ENCODE peak calls at places on chromosomes 16 and 17, in seven cellular contexts. D is cardiac fibroblast, L is GM20000, A is upper lobe of right lung, U is NB4, J is H9, W is epithelial cell of esophagus. Q is an unnamed sample.

GRCh38 chr16:70738083-70738977 is 52.5 kb upstream of the MTSS2 start:
- DNase-seq in D (peak; percentile 83), L (no peak), A (peak; percentile 85), U (peak; percentile 88), J (peak; percentile 76), W (peak; percentile 75), Q (peak; percentile 63)

GRCh38 chr17:10224592-10225195 is 26.3 kb upstream of the GAS7 start:
- DNase-seq in D (no peak), L (no peak), A (no peak), U (peak; percentile 68), J (no peak), W (no peak), Q (no peak)

GRCh38 chr17:35189291-35189690 is 4.9 kb downstream of the SLC35G3 start:
- DNase-seq in D (peak; percentile 32), L (no peak), A (no peak), U (peak; percentile 75), J (no peak), W (peak; percentile 75), Q (peak; percentile 58)

GRCh38 chr17:30576326-30576861 is 99.2 kb downstream of the GOSR1 start:
- DNase-seq in D (no peak), L (no peak), A (peak; percentile 46), U (no peak), J (peak; percentile 31), W (no peak), Q (no peak)

GRCh38 chr17:80836658-80836965 is 155.0 kb upstream of the CHMP6 start:
- DNase-seq in D (no peak), L (no peak), A (no peak), U (no peak), J (no peak), W (no peak), Q (no peak)

GRCh38 chr17:38434178-38434665 is 6.0 kb downstream of the ARHGAP23 start:
- DNase-seq in D (no peak), L (no peak), A (no peak), U (no peak), J (no peak), W (no peak), Q (no peak)

GRCh38 chr16:19138601-19139000 is 24.8 kb downstream of the ITPRIPL2 start:
- DNase-seq in D (peak; percentile 69), L (no peak), A (no peak), U (no peak), J (no peak), W (peak; percentile 99), Q (peak; percentile 99)

GRCh38 chr17:38667099-38667786 is 7.5 kb downstream of the EPOP start:
- DNase-seq in D (peak; percentile 82), L (peak; percentile 82), A (peak; percentile 68), U (peak; percentile 81), J (peak; percentile 89), W (peak; percentile 71), Q (peak; percentile 77)

GRCh38 chr17:80035687-80035936 is at the start of gene TBC1D16:
- DNase-seq in D (no peak), L (peak; percentile 95), A (no peak), U (no peak), J (no peak), W (no peak), Q (no peak)

GRCh38 chr17:79054200-79054599 is 20.4 kb upstream of the ENGASE start:
- DNase-seq in D (no peak), L (no peak), A (no peak), U (no peak), J (no peak), W (no peak), Q (no peak)

GRCh38 chr16:79468236-79468635 is 132.3 kb downstream of the MAF start:
- DNase-seq in D (no peak), L (no peak), A (no peak), U (no peak), J (no peak), W (no peak), Q (no peak)

GRCh38 chr16:96935-97381 is 18.9 kb downstream of the MPG start:
- DNase-seq in D (peak; percentile 89), L (peak; percentile 94), A (peak; percentile 94), U (peak; percentile 83), J (peak; percentile 95), W (peak; percentile 88), Q (peak; percentile 90)

GRCh38 chr17:77428901-77429734 is 288.3 kb downstream of the SEC14L1 start:
- DNase-seq in D (no peak), L (no peak), A (peak; percentile 59), U (peak; percentile 47), J (no peak), W (no peak), Q (no peak)
- TF ChIP-seq CTCF in D (no peak), L (no peak), A (no peak), U (no peak), J (no peak), W (no peak), Q (no peak)

GRCh38 chr16:30958164-30959083 is 870 bp downstream of the SETD1A start:
- DNase-seq in D (peak; percentile 61), L (peak; percentile 89), A (peak; percentile 83), U (peak; percentile 70), J (peak; percentile 68), W (peak; percentile 46), Q (peak; percentile 47)

GRCh38 chr16:30953511-30954124 is 3.9 kb upstream of the SETD1A start:
- DNase-seq in D (peak; percentile 82), L (no peak), A (peak; percentile 71), U (peak; percentile 86), J (peak; percentile 93), W (peak; percentile 78), Q (peak; percentile 66)

GRCh38 chr16:30954993-30955392 is 2.6 kb upstream of the SETD1A start:
- DNase-seq in D (no peak), L (no peak), A (no peak), U (no peak), J (no peak), W (no peak), Q (no peak)

GRCh38 chr16:30957456-30958163 is at the start of gene SETD1A:
- DNase-seq in D (peak; percentile 98), L (peak; percentile 98), A (peak; percentile 98), U (peak; percentile 98), J (peak; percentile 95), W (peak; percentile 97), Q (peak; percentile 93)

DNA sequence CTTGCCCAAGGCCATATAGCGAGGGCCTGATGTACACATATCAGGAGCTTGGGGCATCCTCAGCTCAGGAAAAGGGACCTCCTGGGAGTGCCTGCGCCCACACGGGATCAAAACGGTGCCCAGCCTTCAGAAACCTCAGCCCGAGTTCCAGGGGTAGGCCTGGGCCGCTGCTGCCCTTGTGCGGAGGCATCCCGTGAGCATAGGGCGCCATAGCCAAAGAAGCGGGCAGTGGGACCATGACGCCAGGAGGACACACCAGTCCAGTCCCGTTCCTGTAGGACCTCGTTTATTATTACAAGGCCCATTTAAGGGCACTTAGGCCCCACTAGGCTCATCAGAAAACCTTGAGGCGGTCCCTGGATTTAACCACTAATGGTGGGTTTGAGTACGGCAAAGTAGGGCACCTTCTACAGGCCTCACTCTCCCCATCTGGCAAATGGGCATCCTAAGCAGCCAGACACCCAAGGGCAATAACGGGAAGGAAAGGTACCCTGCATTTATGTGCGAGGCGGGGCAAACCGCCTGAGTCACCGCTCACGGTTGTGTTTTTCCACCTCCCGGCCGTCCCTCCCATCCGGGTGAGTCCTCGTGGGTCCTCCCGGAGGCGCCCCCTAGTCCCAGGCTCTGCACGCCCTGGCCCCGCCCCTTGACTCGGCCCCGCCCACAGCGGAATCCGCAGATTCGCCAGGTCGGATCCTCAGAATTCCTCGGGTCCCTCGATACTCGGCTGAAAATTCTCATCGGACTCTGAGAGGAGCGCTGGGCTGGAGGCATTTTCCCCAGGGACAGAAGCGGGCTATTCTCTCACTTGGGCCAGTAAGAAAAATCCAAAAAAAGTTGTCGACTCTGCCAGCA is 726 bp upstream of the SETD1A start:
- DNase-seq in D (peak; percentile 91), L (peak; percentile 91), A (peak; percentile 91), U (peak; percentile 94), J (peak; percentile 83), W (peak; percentile 92), Q (peak; percentile 84)
- TF ChIP-seq CTCF in D (peak; percentile 5), L (no peak), A (peak; percentile 15), U (peak; percentile 28), J (peak; percentile 40), W (peak; percentile 18), Q (peak; percentile 12)

DNA sequence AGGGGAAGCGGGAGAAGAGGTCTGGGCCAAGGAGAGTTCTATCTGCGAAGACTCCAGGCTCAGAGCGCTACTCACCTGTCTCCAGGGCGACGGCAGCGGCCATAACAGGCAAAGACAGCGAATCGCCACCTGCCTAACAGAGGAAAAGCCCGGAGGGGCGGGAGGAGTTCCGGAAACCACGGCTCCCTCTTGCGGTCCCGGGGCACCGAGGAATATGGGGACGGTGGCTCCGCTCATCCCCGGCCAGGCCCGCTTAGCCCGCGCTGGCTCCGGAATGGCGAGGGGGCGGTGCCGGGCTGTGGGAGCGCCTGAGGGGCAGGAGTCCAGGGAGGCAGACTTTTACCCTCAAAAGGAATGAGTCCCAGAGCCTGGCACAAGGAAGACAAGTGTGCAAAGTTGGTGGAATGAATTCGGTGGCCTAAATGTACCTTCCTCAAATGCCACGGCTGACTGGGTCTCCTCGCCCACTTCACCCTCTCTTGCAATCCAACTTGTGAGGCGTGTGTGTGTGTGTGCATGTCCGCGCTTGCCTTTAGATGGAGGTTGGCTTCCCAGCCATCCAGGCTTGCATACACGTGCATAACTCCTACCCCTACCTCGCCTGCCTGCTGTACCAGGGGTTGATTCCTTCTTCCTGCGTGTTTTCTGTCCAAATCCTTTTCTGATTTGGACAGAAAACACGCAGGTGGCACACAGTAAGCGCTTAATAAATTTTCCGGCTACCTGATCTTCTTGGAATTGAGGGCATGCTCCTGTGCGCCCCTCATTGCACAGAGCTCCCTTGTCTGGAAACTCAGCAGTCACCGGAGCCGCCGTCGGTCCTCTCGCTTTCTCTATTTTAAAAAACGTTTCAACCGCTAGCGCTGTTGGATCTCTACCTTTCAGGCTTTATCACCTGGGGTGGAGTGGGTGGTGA is 3.5 kb downstream of the C17orf100 start:
- DNase-seq in D (no peak), L (no peak), A (peak; percentile 81), U (peak; percentile 26), J (peak; percentile 84), W (peak; percentile 92), Q (peak; percentile 51)
- TF ChIP-seq CTCF in D (no peak), L (no peak), A (no peak), U (no peak), J (no peak), W (peak; percentile 26), Q (no peak)

DNA sequence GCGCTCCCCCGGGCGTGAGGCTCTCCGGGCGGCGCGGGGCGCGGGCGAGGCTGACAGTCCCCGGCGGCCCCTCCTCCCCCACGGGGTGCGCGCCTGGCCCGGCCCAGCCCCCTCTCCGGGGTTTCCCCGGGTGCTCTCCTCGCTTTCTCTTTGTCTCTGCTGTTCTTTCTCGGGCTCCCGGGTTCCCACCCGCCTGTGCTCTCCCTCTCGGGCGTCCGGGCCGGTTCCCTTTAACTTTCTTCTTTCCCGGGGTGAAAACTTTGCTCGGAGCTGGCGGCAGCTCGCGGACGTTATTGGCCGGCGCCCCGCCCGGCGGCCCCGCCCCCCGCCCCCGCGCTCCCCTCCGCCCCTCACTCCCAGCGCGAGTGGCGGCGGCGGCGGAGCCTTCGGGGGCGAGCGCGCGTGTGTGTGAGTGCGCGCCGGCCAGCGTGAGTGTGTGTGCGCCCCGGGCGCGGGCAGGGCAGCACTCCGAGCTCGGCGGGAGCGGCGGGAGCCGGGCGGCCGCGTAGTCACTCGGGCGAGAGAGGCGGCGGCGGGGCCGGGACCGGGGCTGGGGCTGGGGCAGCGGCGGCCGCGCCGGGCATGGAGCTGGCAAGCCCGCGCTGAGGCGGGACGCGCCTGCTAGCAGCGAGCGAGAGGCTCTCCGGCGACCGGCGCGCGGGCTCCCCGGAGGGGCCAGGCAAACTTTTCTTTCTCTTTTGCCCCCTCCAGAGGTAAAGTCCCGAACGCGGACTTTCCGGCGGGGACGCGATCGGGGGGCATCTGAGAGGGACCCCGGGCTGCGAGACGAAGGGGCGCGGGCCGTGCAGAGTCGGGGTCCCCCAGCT is at the start of gene NTN1:
- DNase-seq in D (peak; percentile 35), L (peak; percentile 93), A (peak; percentile 72), U (peak; percentile 46), J (peak; percentile 63), W (peak; percentile 57), Q (peak; percentile 11)
- TF ChIP-seq CTCF in D (no peak), L (no peak), A (no peak), U (no peak), J (no peak), W (no peak), Q (no peak)

Q was measured in MCF 10A.